ENCODE peak calls at places on chromosomes 7 and 10, in nine cellular contexts. L is stimulated activated naive CD8-positive, alpha-beta T cell treated with anti-CD3 and anti-CD28 coated beads, Interleukin-15, Interleukin-2, amounts not matched to agents 100 U/mL and 50 U/mL, for 24 hours; B is HepG2; U is amniotic stem cell; T is CD4-positive, alpha-beta T cell; V is right lobe of liver; X is brain pericyte; H is stimulated activated CD8-positive, alpha-beta memory T cell treated with anti-CD3 and anti-CD28 coated beads, Interleukin-12 subunit alpha, Interleukin-12 subunit beta, amount 100 ng/mL, for 4 hours; W is cardiac fibroblast. Z is an unnamed sample.

GRCh38 chr7:18337023-18337422 is 158.5 kb upstream of the HDAC9 start:
- DNase-seq in U (no peak), H (no peak), X (no peak), W (no peak), B (no peak), V (no peak), T (no peak), L (no peak), Z (no peak)

GRCh38 chr7:117308891-117309290 is 14.0 kb downstream of the WNT2 start:
- DNase-seq in T (no peak), X (no peak), H (no peak), U (no peak), W (no peak), L (no peak), B (no peak), V (no peak), Z (no peak)

GRCh38 chr10:86269332-86269731 is 97.3 kb downstream of the GRID1 start:
- DNase-seq in V (no peak), T (no peak), X (no peak), L (no peak), H (no peak), U (no peak), W (no peak), B (no peak), Z (no peak)

GRCh38 chr10:52864459-52865106 is 92.0 kb upstream of the MBL2 start:
- DNase-seq in B (peak; percentile 64), W (peak; percentile 90), U (peak; percentile 79), H (no peak), L (no peak), X (peak; percentile 98), V (peak; percentile 19), T (no peak), Z (peak; percentile 23)

GRCh38 chr10:5961405-5962100 is 15.8 kb downstream of the IL15RA start:
- DNase-seq in W (no peak), L (no peak), B (no peak), H (no peak), X (no peak), U (no peak), T (no peak), V (peak; percentile 10), Z (no peak)

GRCh38 chr7:103447073-103447960 is 1.3 kb upstream of the SLC26A5 start:
- DNase-seq in L (peak; percentile 46), U (no peak), T (no peak), B (peak; percentile 44), H (no peak), V (peak; percentile 47), X (no peak), W (peak; percentile 58), Z (no peak)

GRCh38 chr7:37491919-37492694 is 43.4 kb upstream of the ELMO1 start:
- DNase-seq in H (no peak), L (no peak), B (no peak), X (no peak), V (no peak), U (no peak), T (no peak), W (no peak), Z (no peak)

GRCh38 chr10:47016564-47016963 is 105.3 kb downstream of the PTPN20 start:
- DNase-seq in W (no peak), V (no peak), U (no peak), B (no peak), L (no peak), T (no peak), H (no peak), X (no peak), Z (no peak)

GRCh38 chr7:25752967-25753791 is 398.8 kb upstream of the NFE2L3 start:
- DNase-seq in T (no peak), H (no peak), W (no peak), V (no peak), X (no peak), L (no peak), U (no peak), B (no peak), Z (no peak)

GRCh38 chr10:50637003-50637579 is 13.3 kb upstream of the SGMS1 start:
- DNase-seq in H (no peak), L (no peak), W (no peak), B (no peak), T (no peak), X (no peak), V (no peak), U (no peak), Z (no peak)

GRCh38 chr7:35761882-35762720 is 38.8 kb upstream of the SEPTIN7 start:
- DNase-seq in B (no peak), L (no peak), V (no peak), T (no peak), X (no peak), U (peak; percentile 36), H (no peak), W (peak; percentile 90), Z (peak; percentile 9)

GRCh38 chr7:47327698-47328391 is 254.1 kb downstream of the TNS3 start:
- DNase-seq in X (no peak), V (peak; percentile 63), L (no peak), T (no peak), U (peak; percentile 64), B (no peak), W (peak; percentile 90), H (no peak), Z (no peak)

GRCh38 chr7:146115665-146116451 is 743 bp upstream of the CNTNAP2 start:
- DNase-seq in U (peak; percentile 46), T (no peak), H (no peak), W (peak; percentile 63), B (no peak), L (peak; percentile 40), V (peak; percentile 19), X (peak; percentile 49), Z (no peak)

GRCh38 chr7:112938895-112939588 is 147.6 kb downstream of the GPR85 start:
- DNase-seq in L (peak; percentile 64), X (no peak), B (peak; percentile 5), T (peak; percentile 22), W (peak; percentile 41), V (peak; percentile 44), H (no peak), U (peak; percentile 13), Z (no peak)

Z was measured in HS-27A.